ENCODE peak calls at places on chromosomes 12 and 14, in four cellular contexts. I is GM12878, P is K562, H is endothelial cell of umbilical vein. Q is an unnamed sample.

GRCh38 chr14:19941668-19942067 is 11.0 kb downstream of the OR4K1 start:
- DNase-seq in I (no peak), P (no peak), H (no peak), Q (no peak)

GRCh38 chr12:21476949-21477348 is 24.5 kb downstream of the RECQL start:
- DNase-seq in I (no peak), P (no peak), H (peak; percentile 48), Q (peak; percentile 84)

GRCh38 chr14:64113279-64113678 is 180.9 kb downstream of the ESR2 start:
- DNase-seq in I (no peak), P (no peak), H (no peak), Q (no peak)

GRCh38 chr14:104895786-104896642 is 28.7 kb upstream of the PLD4 start:
- DNase-seq in I (no peak), P (no peak), H (no peak), Q (no peak)

GRCh38 chr14:100285021-100285912 is 21.0 kb downstream of the SLC25A29 start:
- DNase-seq in I (no peak), P (peak; percentile 94), H (peak; percentile 60), Q (peak; percentile 32)

GRCh38 chr12:39905152-39905551 is 200.7 kb downstream of the SLC2A13 start:
- DNase-seq in I (no peak), P (no peak), H (no peak), Q (peak; percentile 22)

GRCh38 chr14:37047226-37047625 is 125.2 kb downstream of the SLC25A21 start:
- DNase-seq in I (no peak), P (no peak), H (peak; percentile 91), Q (no peak)

GRCh38 chr14:65854215-65854614 is 441.7 kb downstream of the FUT8 start:
- DNase-seq in I (no peak), P (no peak), H (no peak), Q (no peak)

GRCh38 chr12:46432325-46432724 is 59.8 kb upstream of the SLC38A2 start:
- DNase-seq in I (no peak), P (no peak), H (no peak), Q (no peak)

GRCh38 chr12:96719671-96720362 is 187.2 kb upstream of the NEDD1 start:
- DNase-seq in I (peak; percentile 54), P (no peak), H (peak; percentile 63), Q (peak; percentile 40)

GRCh38 chr12:18296909-18297280 is 35.6 kb downstream of the PIK3C2G start:
- DNase-seq in I (no peak), P (no peak), H (no peak), Q (no peak)

GRCh38 chr12:106901276-106901675 is 54.4 kb upstream of the TMEM263 start:
- DNase-seq in I (no peak), P (no peak), H (no peak), Q (peak; percentile 55)

GRCh38 chr12:45732250-45732649 is 2.7 kb downstream of the ARID2 start:
- DNase-seq in I (no peak), P (no peak), H (peak; percentile 62), Q (peak; percentile 7)

GRCh38 chr12:92845320-92845719 is 83.8 kb downstream of the EEA1 start:
- DNase-seq in I (no peak), P (no peak), H (no peak), Q (no peak)

GRCh38 chr12:13948631-13949030 is 32.8 kb downstream of the GRIN2B start:
- DNase-seq in I (no peak), P (no peak), H (no peak), Q (no peak)

GRCh38 chr12:9883175-9883574 is 1.9 kb downstream of the KLRF2 start:
- DNase-seq in I (no peak), P (no peak), H (no peak), Q (no peak)

GRCh38 chr12:124913474-124914391 is 717 bp downstream of the UBC start:
- DNase-seq in I (no peak), P (peak; percentile 68), H (peak; percentile 78), Q (peak; percentile 68)

GRCh38 chr12:88625316-88625715 is 45.0 kb upstream of the KITLG start:
- DNase-seq in I (no peak), P (no peak), H (no peak), Q (no peak)

GRCh38 chr14:73764881-73765280 is 50.7 kb upstream of the PNMA1 start:
- DNase-seq in I (no peak), P (no peak), H (peak; percentile 81), Q (no peak)

GRCh38 chr12:130254476-130255276 is 83.0 kb upstream of the PIWIL1 start:
- DNase-seq in I (no peak), P (no peak), H (no peak), Q (no peak)

GRCh38 chr12:27164330-27165045 is 79.6 kb upstream of the STK38L start:
- DNase-seq in I (no peak), P (no peak), H (no peak), Q (no peak)

GRCh38 chr14:105440554-105440900 is 20.9 kb downstream of the MTA1 start:
- DNase-seq in I (no peak), P (no peak), H (no peak), Q (no peak)

GRCh38 chr14:100864960-100865681 is 38.4 kb downstream of the RTL1 start:
- DNase-seq in I (no peak), P (no peak), H (no peak), Q (peak; percentile 36)

DNA sequence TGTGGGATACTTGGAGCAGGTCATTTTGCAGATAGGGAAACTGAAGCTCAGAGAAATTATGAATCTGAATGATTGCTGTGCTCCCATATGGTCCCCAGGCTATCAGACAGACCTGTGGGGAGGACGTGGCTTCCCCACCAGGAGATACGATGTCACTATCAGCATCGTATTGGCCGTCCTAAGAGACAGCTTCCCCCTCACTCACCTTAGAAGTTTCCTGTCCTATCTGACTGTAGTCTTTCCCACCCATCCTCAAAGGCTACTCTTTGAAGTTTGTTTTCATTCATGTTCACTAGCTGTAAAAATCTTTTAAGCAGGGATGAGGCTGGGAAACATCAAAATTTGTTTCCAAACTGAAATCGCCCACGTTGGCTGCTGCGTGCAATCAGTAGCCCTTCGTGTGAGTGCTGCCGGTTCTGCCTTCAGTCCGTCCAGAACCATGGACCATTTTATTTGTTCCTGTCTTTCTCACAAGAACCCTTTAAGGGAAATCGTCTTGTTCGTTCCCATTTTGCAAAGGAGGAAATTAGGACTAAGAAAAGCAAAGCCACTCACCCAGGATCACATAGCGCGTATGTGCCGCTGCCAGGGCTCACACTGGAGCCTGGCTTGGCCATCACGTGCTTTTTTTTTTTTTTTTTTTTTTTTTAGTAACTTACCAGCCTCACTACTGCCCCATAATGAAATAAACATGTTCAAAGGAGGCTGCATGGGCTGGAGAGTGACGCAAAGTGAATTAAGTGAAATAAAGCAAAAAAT is 1.0 kb upstream of the KDM2B start:
- DNase-seq in I (no peak), P (peak; percentile 65), H (peak; percentile 21), Q (peak; percentile 50)
- TF ChIP-seq FOS in I (no peak), P (no peak), H (no peak), Q (no peak)

GRCh38 chr14:22882529-22883190 is 362 bp upstream of the REM2 start:
- DNase-seq in I (no peak), P (peak; percentile 77), H (peak; percentile 19), Q (peak; percentile 46)

GRCh38 chr14:22885975-22886374 is 3.0 kb downstream of the REM2 start:
- DNase-seq in I (no peak), P (no peak), H (no peak), Q (no peak)

GRCh38 chr14:22882064-22882463 is 958 bp upstream of the REM2 start:
- DNase-seq in I (no peak), P (no peak), H (no peak), Q (no peak)

GRCh38 chr14:22884721-22885523 is 1.9 kb downstream of the REM2 start:
- DNase-seq in I (no peak), P (no peak), H (no peak), Q (no peak)

DNA sequence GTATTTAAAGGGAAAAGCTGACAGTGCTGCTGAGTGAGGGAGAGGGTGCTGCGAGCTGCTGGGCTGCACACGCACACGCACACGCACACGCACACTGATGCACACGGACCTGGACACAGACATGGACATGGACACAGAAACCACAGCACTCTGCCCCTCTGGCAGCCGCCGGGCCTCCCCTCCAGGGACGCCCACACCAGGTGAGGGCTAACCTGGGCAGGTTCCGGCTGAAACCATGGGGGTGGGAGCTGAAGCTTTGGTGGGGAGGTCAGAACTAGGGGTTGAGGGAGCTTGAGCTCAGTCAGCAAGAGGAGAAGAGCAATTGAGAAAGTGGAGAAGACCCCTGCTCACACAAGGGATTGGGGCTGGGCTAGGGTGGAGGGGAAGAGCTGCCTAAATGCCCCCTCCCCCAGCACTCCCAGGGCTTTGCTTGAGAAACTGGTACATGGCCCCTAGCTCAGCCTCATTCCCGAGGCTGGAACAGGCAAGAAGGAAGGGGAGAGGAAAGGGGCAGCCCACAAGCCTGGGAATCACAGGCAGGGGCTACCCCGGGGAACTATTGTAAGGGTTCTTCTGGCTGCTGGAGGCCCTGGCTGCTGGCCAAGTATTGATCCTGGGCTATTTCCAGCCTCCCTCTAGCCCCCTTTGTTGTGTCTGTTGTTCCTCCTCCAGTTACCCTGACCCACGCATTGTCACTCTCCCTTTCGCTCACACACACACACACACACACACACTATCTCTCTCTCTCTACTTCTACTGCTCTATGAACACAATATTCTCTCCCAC is at the start of gene REM2:
- DNase-seq in I (no peak), P (peak; percentile 40), H (no peak), Q (no peak)
- TF ChIP-seq FOS in I (no peak), P (no peak), H (no peak), Q (no peak)

GRCh38 chr12:67338426-67338825 is 69.3 kb downstream of the CAND1 start:
- DNase-seq in I (no peak), P (no peak), H (no peak), Q (no peak)
- TF ChIP-seq FOS in I (no peak), P (no peak), H (no peak), Q (no peak)

DNA sequence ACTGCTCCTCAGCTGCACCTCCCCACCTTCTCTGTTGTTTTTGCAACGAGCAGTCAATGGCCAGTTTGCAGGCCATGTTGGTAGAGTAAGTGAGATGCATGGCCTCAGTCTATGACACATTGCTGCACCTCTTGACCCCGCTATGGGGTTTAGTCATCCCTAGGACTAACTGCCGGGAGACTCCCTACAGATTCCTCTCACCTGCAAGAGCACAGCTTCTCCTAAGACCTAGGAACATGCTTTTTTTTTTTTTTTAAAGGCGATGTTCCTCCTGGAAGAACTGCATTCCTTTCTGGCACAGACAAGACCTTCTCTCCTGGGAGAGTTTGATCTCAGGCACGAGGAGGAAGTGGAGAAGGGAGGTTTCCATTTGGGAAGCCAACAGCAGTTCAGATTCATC is 104.3 kb downstream of the LGMN start:
- DNase-seq in I (no peak), P (no peak), H (no peak), Q (peak; percentile 85)
- TF ChIP-seq FOS in I (no peak), P (no peak), H (no peak), Q (peak; percentile 53)

GRCh38 chr14:61033851-61034250 is 52.8 kb downstream of the SLC38A6 start:
- DNase-seq in I (no peak), P (no peak), H (no peak), Q (peak; percentile 58)
- TF ChIP-seq FOS in I (no peak), P (no peak), H (no peak), Q (no peak)

Q was measured in IMR-90.